ENCODE peak calls at places on chromosomes 13 and 19, in ten cellular contexts. V is adrenal gland; X is stimulated activated CD4-positive, alpha-beta T cell treated with anti-CD3 and anti-CD28 coated beads, Interleukin-1b, Interleukin-23, amount 100 ng/mL, for 24 hours; A is activated CD4-positive, alpha-beta T cell treated with anti-CD3 and anti-CD28 coated beads, Interleukin-2, amount 50 U/mL, for 48 hours; U is ACHN; G is OCI-M1; Q is astrocyte of the hippocampus; N is glutamatergic neuron; Y is activated CD4-positive, CD25-positive, alpha-beta regulatory T cell; B is stimulated activated CD8-positive, alpha-beta memory T cell treated with anti-CD3 and anti-CD28 coated beads, Interleukin-15, amount 100 ng/mL, for 48 hours. K is an unnamed sample.

GRCh38 chr13:113080901-113081521 is 24.6 kb upstream of the F7 start:
- DNase-seq in V (no peak), X (no peak), A (no peak), U (no peak), G (no peak), Q (no peak), N (peak; percentile 43), Y (no peak), B (no peak), K (no peak)

GRCh38 chr19:41030651-41031050 is 39.6 kb downstream of the CYP2B6 start:
- DNase-seq in V (no peak), X (no peak), A (no peak), U (no peak), G (no peak), Q (no peak), N (no peak), Y (no peak), B (no peak), K (no peak)

GRCh38 chr13:75787249-75787940 is 151.3 kb downstream of the LMO7 start:
- DNase-seq in V (no peak), X (no peak), A (no peak), U (no peak), G (no peak), Q (peak; percentile 52), N (no peak), Y (no peak), B (no peak), K (peak; percentile 39)

GRCh38 chr13:27578121-27579030 is 42.0 kb downstream of the LNX2 start:
- DNase-seq in V (no peak), X (no peak), A (no peak), U (no peak), G (no peak), Q (no peak), N (no peak), Y (no peak), B (no peak), K (peak; percentile 44)

GRCh38 chr13:112204881-112205327 is 138.0 kb downstream of the SOX1 start:
- DNase-seq in V (no peak), X (no peak), A (no peak), U (no peak), G (no peak), Q (peak; percentile 19), N (no peak), Y (no peak), B (no peak), K (no peak)

GRCh38 chr13:113176822-113177221 is 18.4 kb downstream of the PROZ start:
- DNase-seq in V (no peak), X (no peak), A (no peak), U (no peak), G (no peak), Q (no peak), N (no peak), Y (no peak), B (no peak), K (no peak)

GRCh38 chr19:33477781-33478180 is 43.8 kb downstream of the PEPD start:
- DNase-seq in V (no peak), X (no peak), A (no peak), U (no peak), G (no peak), Q (peak; percentile 84), N (no peak), Y (no peak), B (no peak), K (peak; percentile 66)

GRCh38 chr13:77029436-77029835 is 2.5 kb upstream of the FBXL3 start:
- DNase-seq in V (no peak), X (no peak), A (no peak), U (no peak), G (no peak), Q (no peak), N (no peak), Y (no peak), B (no peak), K (no peak)

GRCh38 chr19:19209372-19209771 is 2.4 kb upstream of the NCAN start:
- DNase-seq in V (no peak), X (no peak), A (no peak), U (no peak), G (no peak), Q (no peak), N (no peak), Y (no peak), B (no peak), K (no peak)

GRCh38 chr13:84279166-84279565 is 396.9 kb upstream of the SLITRK1 start:
- DNase-seq in V (no peak), X (no peak), A (no peak), U (no peak), G (no peak), Q (peak; percentile 6), N (no peak), Y (no peak), B (no peak), K (peak; percentile 13)

GRCh38 chr19:40659116-40659515 is 31.3 kb downstream of the NUMBL start:
- DNase-seq in V (no peak), X (no peak), A (no peak), U (no peak), G (no peak), Q (no peak), N (no peak), Y (no peak), B (no peak), K (no peak)

GRCh38 chr13:46307554-46307953 is 79.5 kb downstream of the RUBCNL start:
- DNase-seq in V (no peak), X (no peak), A (no peak), U (no peak), G (no peak), Q (no peak), N (no peak), Y (no peak), B (no peak), K (peak; percentile 15)

GRCh38 chr13:51645154-51645650 is 60.9 kb downstream of the WDFY2 start:
- DNase-seq in V (no peak), X (no peak), A (no peak), U (no peak), G (peak; percentile 73), Q (peak; percentile 67), N (no peak), Y (no peak), B (no peak), K (peak; percentile 86)